ENCODE peak calls at places on chromosomes 12 and 14, in six cellular contexts. V is A549, S is heart left ventricle, Z is fibroblast of the aortic adventitia, W is gastrocnemius medialis, K is fibroblast of mammary gland. H is an unnamed sample.

GRCh38 chr14:72476657-72477499 is 417.0 kb downstream of the DPF3 start:
- DNase-seq in V (peak), S (peak), Z (peak), W (no peak), K (peak), H (peak)

GRCh38 chr12:90295858-90296257 is 587.2 kb upstream of the ATP2B1 start:
- DNase-seq in V (no peak), S (no peak), Z (no peak), W (no peak), K (no peak), H (no peak)

GRCh38 chr12:27177716-27178115 is 66.4 kb upstream of the STK38L start:
- DNase-seq in V (peak), S (no peak), Z (peak), W (no peak), K (peak), H (no peak)

GRCh38 chr14:104888489-104889373 is 23.7 kb downstream of the CEP170B start:
- DNase-seq in V (no peak), S (peak), Z (no peak), W (no peak), K (no peak), H (no peak)

GRCh38 chr12:49455506-49455905 is 83.3 kb upstream of the KCNH3 start:
- DNase-seq in V (no peak), S (no peak), Z (no peak), W (no peak), K (no peak), H (no peak)

GRCh38 chr12:128817115-128818015 is 6.4 kb downstream of the SLC15A4 start:
- DNase-seq in V (no peak), S (peak), Z (peak), W (peak), K (peak), H (no peak)

GRCh38 chr12:29148065-29148957 is 767 bp upstream of the FAR2 start:
- DNase-seq in V (peak), S (peak), Z (peak), W (peak), K (peak), H (peak)

GRCh38 chr14:72521968-72522741 is 371.7 kb downstream of the DPF3 start:
- DNase-seq in V (no peak), S (no peak), Z (no peak), W (no peak), K (no peak), H (no peak)

GRCh38 chr14:105483300-105484068 is 3.2 kb upstream of the CRIP1 start:
- DNase-seq in V (peak), S (no peak), Z (no peak), W (no peak), K (no peak), H (no peak)

GRCh38 chr14:20329355-20329754 is 3.7 kb downstream of the CCNB1IP1 start:
- DNase-seq in V (no peak), S (no peak), Z (no peak), W (no peak), K (no peak), H (no peak)

GRCh38 chr12:117044790-117045174 is 54.4 kb downstream of the TESC start:
- DNase-seq in V (no peak), S (peak), Z (no peak), W (no peak), K (no peak), H (no peak)
- H3K4me3 ChIP-seq in V (no peak), S (no peak), Z (no peak), W (no peak), K (no peak), H (no peak)

DNA sequence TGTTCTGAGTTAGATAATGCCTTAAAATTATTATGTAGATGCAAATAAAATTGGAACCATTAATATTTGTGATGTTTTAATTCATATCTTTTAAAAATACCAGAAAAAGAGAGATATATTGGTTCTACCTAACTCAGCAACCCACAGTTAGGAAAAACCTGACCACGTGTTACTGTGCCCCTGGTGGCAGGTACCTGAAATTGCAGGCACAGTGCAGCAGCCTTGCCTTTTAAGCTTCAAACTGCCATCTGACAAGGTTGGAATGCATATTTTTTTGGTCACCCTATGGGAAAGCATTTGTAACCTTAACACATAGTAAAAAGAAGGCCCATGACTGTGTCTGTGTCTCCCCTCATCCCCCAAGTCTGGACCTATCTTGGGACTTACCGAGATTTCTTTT is 109.4 kb upstream of the NOS1 start:
- DNase-seq in V (peak), S (no peak), Z (no peak), W (no peak), K (no peak), H (no peak)
- TF ChIP-seq CTCF in V (peak), S (no peak), Z (peak), W (no peak), K (peak), H (peak)

DNA sequence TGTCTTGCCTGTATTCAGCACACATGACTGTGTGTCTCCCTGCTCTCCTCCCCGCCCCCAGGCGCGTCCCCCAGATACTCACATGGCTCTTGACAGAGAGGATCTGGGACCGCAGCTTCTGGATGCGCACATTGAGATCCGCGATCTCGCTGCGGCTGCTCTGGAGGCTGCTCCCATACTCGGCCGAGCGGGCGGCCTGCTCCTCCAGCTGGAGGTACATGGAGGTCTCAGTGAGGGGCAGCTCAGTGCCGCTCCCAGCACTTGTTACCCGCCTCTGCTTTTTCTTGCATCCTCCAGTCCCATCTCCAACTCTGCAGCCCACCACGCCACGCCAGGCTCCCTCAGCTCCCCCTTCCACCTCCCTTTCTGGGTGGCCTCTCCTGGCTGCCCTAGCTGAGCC is 18.9 kb downstream of the KRT80 start:
- DNase-seq in V (no peak), S (no peak), Z (no peak), W (no peak), K (no peak), H (no peak)
- H3K4me3 ChIP-seq in V (no peak), S (no peak), Z (no peak), W (no peak), K (no peak), H (no peak)

GRCh38 chr12:14902465-14902864 is 16.8 kb upstream of the MGP start:
- DNase-seq in V (no peak), S (no peak), Z (peak), W (no peak), K (peak), H (no peak)

GRCh38 chr12:14903386-14904098 is 17.9 kb upstream of the MGP start:
- DNase-seq in V (no peak), S (no peak), Z (no peak), W (no peak), K (no peak), H (no peak)

GRCh38 chr12:14904854-14905253 is 19.2 kb upstream of the MGP start:
- DNase-seq in V (no peak), S (no peak), Z (no peak), W (no peak), K (no peak), H (no peak)

GRCh38 chr12:14900521-14901227 is 15.0 kb upstream of the MGP start:
- DNase-seq in V (no peak), S (no peak), Z (no peak), W (no peak), K (no peak), H (no peak)

DNA sequence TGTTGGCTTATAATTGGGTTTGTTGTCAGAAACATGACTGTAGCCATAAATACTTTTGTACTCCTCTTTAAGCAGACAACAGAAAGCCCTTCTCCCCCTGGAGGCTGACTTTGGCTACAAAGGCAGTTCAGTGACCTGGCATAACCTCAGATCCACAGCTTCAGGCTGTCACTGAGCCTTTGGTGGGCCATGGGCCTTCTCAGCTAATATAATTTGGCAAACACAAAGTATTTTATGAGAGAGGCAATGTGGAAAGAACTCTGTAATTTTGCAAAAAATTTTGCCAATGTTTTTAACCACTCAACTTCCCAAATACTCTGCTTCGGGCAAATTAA is 15.5 kb upstream of the MGP start:
- DNase-seq in V (peak), S (peak), Z (no peak), W (no peak), K (no peak), H (no peak)
- TF ChIP-seq CTCF in V (no peak), S (peak), Z (no peak), W (no peak), K (no peak), H (peak)